ENCODE peak calls at places on chromosomes 7 and 10, in seven cellular contexts. D, T, X, F, K, H and C are unnamed samples.

GRCh38 chr10:3139135-3139910 is 33.3 kb downstream of the PITRM1 start:
- DNase-seq in D (no peak), T (no peak), X (no peak), F (no peak), K (peak), H (no peak), C (no peak)

GRCh38 chr7:104900525-104900924 is 113.5 kb upstream of the KMT2E start:
- DNase-seq in D (no peak), T (no peak), X (no peak), F (no peak), K (no peak), H (no peak), C (no peak)

GRCh38 chr10:125399289-125399688 is 238.9 kb upstream of the CTBP2 start:
- DNase-seq in D (no peak), T (no peak), X (no peak), F (no peak), K (no peak), H (no peak), C (no peak)

GRCh38 chr10:47098964-47099363 is 187.7 kb downstream of the PTPN20 start:
- DNase-seq in D (no peak), T (no peak), X (no peak), F (no peak), K (no peak), H (no peak), C (no peak)

GRCh38 chr7:6533893-6534804 is 17.1 kb downstream of the GRID2IP start:
- DNase-seq in D (no peak), T (no peak), X (no peak), F (no peak), K (no peak), H (no peak), C (no peak)

GRCh38 chr7:1290262-1291039 is 57.8 kb downstream of the UNCX start:
- DNase-seq in D (no peak), T (peak), X (no peak), F (peak), K (peak), H (no peak), C (no peak)

GRCh38 chr7:75565129-75565528 is 73.0 kb downstream of the SPDYE5 start:
- DNase-seq in D (no peak), T (peak), X (no peak), F (no peak), K (no peak), H (no peak), C (no peak)

GRCh38 chr10:58266003-58266825 is 1.5 kb downstream of the IPMK start:
- DNase-seq in D (peak), T (peak), X (no peak), F (peak), K (no peak), H (peak), C (peak)

GRCh38 chr7:48154792-48155413 is 16.4 kb upstream of the ABCA13 start:
- DNase-seq in D (no peak), T (no peak), X (peak), F (peak), K (no peak), H (no peak), C (peak)

GRCh38 chr7:118304100-118304499 is 79.6 kb downstream of the ANKRD7 start:
- DNase-seq in D (no peak), T (no peak), X (no peak), F (no peak), K (no peak), H (no peak), C (no peak)

GRCh38 chr7:2864999-2865670 is 21.0 kb upstream of the GNA12 start:
- DNase-seq in D (peak), T (peak), X (peak), F (peak), K (peak), H (peak), C (peak)

GRCh38 chr7:49763791-49764190 is 9.6 kb upstream of the VWC2 start:
- DNase-seq in D (no peak), T (no peak), X (no peak), F (no peak), K (no peak), H (no peak), C (no peak)

GRCh38 chr10:131819241-131820072 is 81.4 kb upstream of the PPP2R2D start:
- DNase-seq in D (no peak), T (no peak), X (no peak), F (no peak), K (no peak), H (no peak), C (no peak)

GRCh38 chr7:117323585-117323876 is 673 bp upstream of the WNT2 start:
- DNase-seq in D (no peak), T (no peak), X (no peak), F (no peak), K (no peak), H (no peak), C (no peak)

GRCh38 chr7:8214162-8214897 is 47.6 kb downstream of the ICA1 start:
- DNase-seq in D (no peak), T (peak), X (no peak), F (peak), K (no peak), H (no peak), C (no peak)

GRCh38 chr10:62653254-62653653 is 151.3 kb upstream of the ADO start:
- DNase-seq in D (peak), T (no peak), X (no peak), F (no peak), K (no peak), H (peak), C (peak)

GRCh38 chr10:95504187-95504800 is 56.9 kb downstream of the SORBS1 start:
- DNase-seq in D (no peak), T (no peak), X (no peak), F (no peak), K (no peak), H (no peak), C (no peak)

GRCh38 chr7:953547-954327 is 743 bp downstream of the ADAP1 start:
- DNase-seq in D (no peak), T (no peak), X (no peak), F (peak), K (peak), H (no peak), C (no peak)

GRCh38 chr10:127973810-127974311 is 67.0 kb downstream of the PTPRE start:
- DNase-seq in D (no peak), T (no peak), X (no peak), F (no peak), K (no peak), H (no peak), C (no peak)
- TF ChIP-seq CTCF in D (no peak), T (no peak), X (no peak), F (no peak), K (no peak), H (no peak), C (no peak)

GRCh38 chr7:129828989-129829676 is 123.6 kb downstream of the UBE2H start:
- DNase-seq in D (no peak), T (no peak), X (no peak), F (peak), K (no peak), H (no peak), C (no peak)
- TF ChIP-seq CTCF in D (no peak), T (no peak), X (no peak), F (no peak), K (no peak), H (no peak), C (no peak)

GRCh38 chr7:108144931-108145330 is 14.8 kb upstream of the LAMB4 start:
- DNase-seq in D (no peak), T (no peak), X (no peak), F (no peak), K (no peak), H (no peak), C (no peak)

GRCh38 chr7:108142675-108143259 is 12.6 kb upstream of the LAMB4 start:
- DNase-seq in D (no peak), T (no peak), X (no peak), F (no peak), K (no peak), H (no peak), C (no peak)

GRCh38 chr7:108145401-108145800 is 15.2 kb upstream of the LAMB4 start:
- DNase-seq in D (no peak), T (no peak), X (no peak), F (no peak), K (no peak), H (no peak), C (no peak)

GRCh38 chr7:108142180-108142579 is 12.0 kb upstream of the LAMB4 start:
- DNase-seq in D (no peak), T (no peak), X (no peak), F (no peak), K (no peak), H (no peak), C (no peak)

DNA sequence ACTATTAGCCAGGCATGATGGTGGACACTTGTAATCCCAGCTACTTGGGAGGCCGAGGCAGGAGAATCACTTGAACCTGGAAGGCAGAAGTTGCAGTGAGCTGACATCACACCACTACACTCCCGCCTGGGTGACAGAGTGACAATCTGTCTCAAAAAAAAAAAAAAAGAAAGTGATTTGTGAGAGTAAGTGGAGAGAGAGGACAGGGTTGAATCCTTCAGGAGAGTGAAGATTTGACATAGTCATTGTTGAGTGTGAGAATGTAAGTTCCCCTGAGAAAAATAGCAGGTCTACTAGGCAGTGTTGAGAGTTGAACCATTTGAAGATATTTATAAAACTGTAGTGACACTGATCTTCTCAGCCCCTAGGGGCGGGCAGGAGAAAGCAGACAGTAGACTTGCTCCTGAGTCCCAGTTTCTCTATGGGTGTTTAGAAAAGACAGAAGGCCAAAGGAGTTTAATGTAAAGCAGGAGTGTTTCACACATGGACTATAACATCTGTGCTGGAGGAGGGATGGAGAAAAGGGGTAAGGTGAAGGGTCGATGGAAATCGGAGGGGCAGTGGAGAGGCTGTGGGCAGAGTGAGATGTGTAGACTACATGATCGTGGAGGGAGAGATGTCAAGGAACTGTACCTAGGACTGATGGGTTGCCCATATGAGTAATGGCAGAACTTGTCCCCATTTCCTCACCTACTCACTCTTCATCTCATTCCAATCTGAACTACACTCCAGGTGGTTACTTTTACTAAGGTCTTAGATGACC is 13.7 kb upstream of the LAMB4 start:
- DNase-seq in D (no peak), T (no peak), X (no peak), F (no peak), K (no peak), H (no peak), C (no peak)
- TF ChIP-seq CTCF in D (no peak), T (no peak), X (peak), F (no peak), K (no peak), H (no peak), C (no peak)

GRCh38 chr7:15417341-15417988 is 144.3 kb downstream of the AGMO start:
- DNase-seq in D (no peak), T (no peak), X (no peak), F (no peak), K (no peak), H (no peak), C (no peak)
- TF ChIP-seq CTCF in D (no peak), T (no peak), X (no peak), F (no peak), K (no peak), H (no peak), C (no peak)

DNA sequence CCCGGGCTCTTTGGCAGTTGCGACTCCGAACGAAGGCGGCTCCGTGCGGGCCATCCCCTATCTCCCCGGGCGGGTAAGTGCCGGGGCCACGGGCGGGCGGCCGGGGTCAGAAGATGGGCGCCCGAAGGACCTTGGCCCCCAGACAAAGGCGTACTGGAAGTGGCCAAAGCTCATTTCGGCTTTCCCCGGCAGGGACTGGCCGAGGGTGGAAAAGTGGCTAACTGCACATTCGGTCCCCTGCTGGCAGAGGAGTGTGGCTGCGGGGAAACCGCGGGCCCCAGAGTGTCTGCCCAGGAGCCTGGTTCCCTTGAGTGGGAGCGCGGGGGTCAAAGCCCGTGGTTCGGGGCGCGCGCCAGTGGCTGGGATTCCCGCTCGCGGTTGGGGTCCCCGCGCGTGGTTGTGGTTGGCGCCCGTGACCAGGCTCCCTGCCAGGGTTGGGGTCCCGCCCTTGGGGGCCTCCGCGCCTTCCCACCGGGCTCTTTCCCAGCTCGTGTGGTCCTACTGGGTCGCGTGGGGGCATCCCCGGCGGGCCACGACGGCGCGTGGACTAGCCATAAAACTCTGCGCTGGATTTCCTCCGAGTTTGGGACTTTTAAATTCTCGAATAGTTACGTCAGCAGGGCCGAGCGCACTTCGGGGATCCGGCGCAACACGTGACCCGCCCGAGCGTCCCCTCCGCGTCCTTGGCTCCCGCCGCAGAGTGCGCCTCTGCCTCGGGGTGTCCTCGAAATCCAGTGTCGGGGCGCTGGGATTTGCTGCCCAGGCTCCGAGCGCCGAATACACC is 124.4 kb downstream of the TACC2 start:
- DNase-seq in D (no peak), T (peak), X (peak), F (peak), K (peak), H (peak), C (peak)
- TF ChIP-seq CTCF in D (no peak), T (peak), X (peak), F (peak), K (no peak), H (no peak), C (no peak)

GRCh38 chr10:112446855-112447691 is at the start of the genes VTI1A and ZDHHC6:
- DNase-seq in D (peak), T (peak), X (peak), F (peak), K (peak), H (peak), C (peak)
- TF ChIP-seq CTCF in D (peak), T (no peak), X (no peak), F (peak), K (no peak), H (peak), C (no peak)

GRCh38 chr7:115475206-115475605 is 553.3 kb downstream of the MDFIC start:
- DNase-seq in D (no peak), T (no peak), X (no peak), F (no peak), K (no peak), H (no peak), C (no peak)

GRCh38 chr7:115476666-115477065 is 553.9 kb downstream of the TFEC start:
- DNase-seq in D (no peak), T (no peak), X (no peak), F (peak), K (peak), H (no peak), C (no peak)

GRCh38 chr7:115478426-115478825 is 552.1 kb downstream of the TFEC start:
- DNase-seq in D (no peak), T (no peak), X (no peak), F (no peak), K (no peak), H (no peak), C (no peak)

GRCh38 chr7:115477193-115477651 is 553.3 kb downstream of the TFEC start:
- DNase-seq in D (no peak), T (no peak), X (peak), F (peak), K (peak), H (no peak), C (no peak)

GRCh38 chr7:115475774-115476407 is 554.0 kb downstream of the MDFIC start:
- DNase-seq in D (no peak), T (no peak), X (no peak), F (peak), K (no peak), H (no peak), C (no peak)
- TF ChIP-seq CTCF in D (peak), T (no peak), X (no peak), F (peak), K (no peak), H (peak), C (no peak)

GRCh38 chr7:54545241-54545563 is 3.0 kb downstream of the VSTM2A start:
- DNase-seq in D (no peak), T (no peak), X (no peak), F (no peak), K (no peak), H (no peak), C (peak)

GRCh38 chr7:54542920-54543539 is 855 bp downstream of the VSTM2A start:
- DNase-seq in D (no peak), T (no peak), X (peak), F (peak), K (no peak), H (peak), C (peak)

GRCh38 chr7:54544356-54545240 is 2.4 kb downstream of the VSTM2A start:
- DNase-seq in D (no peak), T (no peak), X (no peak), F (no peak), K (peak), H (no peak), C (peak)

GRCh38 chr7:54546986-54547314 is 4.8 kb downstream of the VSTM2A start:
- DNase-seq in D (no peak), T (no peak), X (no peak), F (no peak), K (no peak), H (no peak), C (no peak)

GRCh38 chr7:54546081-54546985 is 4.2 kb downstream of the VSTM2A start:
- DNase-seq in D (no peak), T (no peak), X (peak), F (peak), K (peak), H (peak), C (peak)
- TF ChIP-seq CTCF in D (no peak), T (no peak), X (peak), F (no peak), K (no peak), H (no peak), C (no peak)